ENCODE peak calls at places on chromosomes 1 and 21, in seven cellular contexts. G is RWPE1, X is choroid plexus epithelial cell, N is nephron progenitor cell, W is left lung, O is GM06990, B is HL-60. S is an unnamed sample.

GRCh38 chr1:179030130-179030529 is 4.4 kb downstream of the FAM20B start:
- DNase-seq in N (no peak), W (no peak), X (no peak), G (no peak), O (no peak), B (no peak), S (no peak)

GRCh38 chr1:56070601-56071000 is 508.8 kb downstream of the PLPP3 start:
- DNase-seq in X (no peak), G (no peak), O (no peak), N (no peak), B (no peak), W (no peak), S (no peak)

GRCh38 chr1:31535561-31535960 is 40.8 kb upstream of the TINAGL1 start:
- DNase-seq in N (no peak), W (no peak), O (no peak), X (no peak), G (peak), B (no peak), S (no peak)

GRCh38 chr1:93692983-93693591 is 11.4 kb upstream of the BCAR3 start:
- DNase-seq in O (peak), X (peak), N (no peak), W (peak), G (peak), B (no peak), S (no peak)

GRCh38 chr1:109770331-109771095 is 6.8 kb upstream of the EPS8L3 start:
- DNase-seq in O (no peak), X (no peak), G (no peak), N (no peak), W (peak), B (no peak), S (no peak)

GRCh38 chr1:230281531-230281930 is 144.6 kb downstream of the PGBD5 start:
- DNase-seq in O (no peak), X (no peak), B (no peak), G (no peak), N (no peak), W (peak), S (no peak)

GRCh38 chr1:9753121-9753531 is 70.6 kb downstream of the CLSTN1 start:
- DNase-seq in B (no peak), W (no peak), O (no peak), X (peak), G (peak), N (no peak), S (no peak)

GRCh38 chr21:39845581-39846130 is 21.6 kb upstream of the PCP4 start:
- DNase-seq in O (no peak), G (no peak), B (no peak), X (peak), N (no peak), W (no peak), S (no peak)

GRCh38 chr1:36913016-36913415 is 121.3 kb downstream of the GRIK3 start:
- DNase-seq in G (no peak), N (no peak), O (no peak), W (no peak), B (no peak), X (no peak), S (no peak)

GRCh38 chr21:46246345-46246744 is 17.8 kb upstream of the LSS start:
- DNase-seq in G (no peak), W (no peak), O (no peak), B (no peak), X (no peak), N (no peak), S (no peak)

GRCh38 chr1:53317651-53318539 is 10.0 kb downstream of the LRP8 start:
- DNase-seq in N (no peak), W (no peak), O (no peak), G (no peak), B (peak), X (no peak), S (no peak)

GRCh38 chr1:197269053-197269452 is 1.0 kb downstream of the CRB1 start:
- DNase-seq in W (no peak), B (no peak), G (no peak), N (no peak), X (no peak), O (no peak), S (no peak)

GRCh38 chr1:208270679-208271111 is 26.5 kb upstream of the PLXNA2 start:
- DNase-seq in W (no peak), X (no peak), N (no peak), O (no peak), B (no peak), G (no peak), S (no peak)

GRCh38 chr21:32578107-32578691 is 7.1 kb downstream of the TCP10L start:
- DNase-seq in G (no peak), W (no peak), X (peak), N (peak), O (no peak), B (no peak), S (no peak)

GRCh38 chr1:151060241-151061011 is at the start of gene MLLT11:
- DNase-seq in N (peak), X (peak), B (no peak), O (peak), G (peak), W (peak), S (peak)
- TF ChIP-seq CTCF in N (no peak), X (no peak), B (no peak), O (peak), G (no peak), W (no peak), S (no peak)

GRCh38 chr1:232880354-232880753 is 70.1 kb upstream of the NTPCR start:
- DNase-seq in G (peak), X (peak), W (no peak), N (peak), O (no peak), B (peak), S (peak)
- TF ChIP-seq CTCF in G (peak), X (peak), W (no peak), N (peak), O (peak), B (peak), S (peak)

GRCh38 chr1:2165636-2166035 is 28.9 kb downstream of the FAAP20 start:
- DNase-seq in W (no peak), G (no peak), B (no peak), X (no peak), O (no peak), N (no peak), S (no peak)
- TF ChIP-seq CTCF in W (no peak), G (no peak), B (no peak), X (no peak), O (no peak), N (no peak), S (no peak)

GRCh38 chr1:10765734-10766478 is 30.5 kb downstream of the CASZ1 start:
- DNase-seq in W (no peak), G (peak), N (no peak), X (no peak), O (no peak), B (no peak), S (no peak)
- TF ChIP-seq CTCF in W (no peak), G (no peak), N (no peak), X (no peak), O (no peak), B (no peak), S (no peak)

DNA sequence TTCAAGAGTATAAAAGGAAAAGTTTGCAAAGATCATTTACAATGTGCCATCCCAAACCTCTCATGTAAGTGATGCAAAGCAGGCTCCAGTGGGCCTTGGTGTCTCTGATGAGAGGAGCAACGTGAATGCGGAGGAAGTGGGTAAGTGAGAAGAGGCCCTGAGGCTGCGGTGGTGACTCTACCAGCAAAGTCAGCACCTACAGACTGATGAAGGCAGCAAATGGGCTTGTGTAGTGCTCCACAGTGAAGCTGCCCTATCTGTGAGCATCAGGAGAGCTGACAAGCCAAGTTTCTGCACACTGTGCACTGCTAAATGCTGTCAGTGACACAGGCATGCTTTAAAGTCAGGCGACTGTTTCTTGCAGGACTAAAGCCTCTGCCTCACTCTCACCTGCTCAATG is 15.6 kb upstream of the RAP1A start:
- DNase-seq in B (peak), W (no peak), G (no peak), O (peak), X (no peak), N (no peak), S (no peak)
- TF ChIP-seq CTCF in B (no peak), W (no peak), G (no peak), O (no peak), X (no peak), N (no peak), S (no peak)

DNA sequence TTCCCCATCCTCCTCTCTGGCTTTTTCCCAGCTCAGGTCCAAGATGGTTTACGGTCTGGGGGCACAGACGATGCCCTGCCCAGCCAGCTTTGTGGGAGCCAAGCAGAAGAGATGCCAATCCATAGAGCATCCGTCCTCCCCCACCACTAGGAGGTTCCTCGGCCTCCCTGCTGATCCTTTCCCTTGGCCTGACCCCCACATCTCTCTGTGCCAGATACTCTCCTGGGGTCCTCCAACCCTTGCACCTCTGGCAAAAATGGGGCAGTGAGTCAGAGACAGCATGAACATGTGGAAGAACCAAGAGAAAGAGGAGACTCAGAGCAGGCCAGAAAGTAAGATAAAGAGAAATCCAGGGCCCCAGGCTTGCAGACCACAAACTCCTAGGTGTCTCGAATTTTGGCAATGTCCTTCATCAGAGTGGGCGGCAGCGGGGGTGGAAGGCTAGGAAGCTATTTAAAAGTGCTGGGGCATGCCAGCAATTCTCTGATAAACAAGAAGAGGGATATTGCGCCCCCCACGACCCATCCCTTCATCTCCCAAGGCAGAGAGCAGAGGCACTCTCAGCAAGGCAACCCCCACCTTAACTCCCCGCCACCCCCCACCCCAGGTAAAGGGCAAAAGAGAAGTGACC is 11.4 kb downstream of the BLACAT1 start:
- DNase-seq in N (no peak), G (no peak), O (no peak), W (no peak), B (no peak), X (no peak), S (no peak)
- TF ChIP-seq CTCF in N (no peak), G (no peak), O (no peak), W (no peak), B (no peak), X (peak), S (no peak)

GRCh38 chr1:46188295-46189030 is 9.8 kb downstream of the POMGNT1 start:
- DNase-seq in G (peak), B (no peak), O (no peak), X (no peak), N (no peak), W (no peak), S (no peak)
- TF ChIP-seq CTCF in G (no peak), B (no peak), O (no peak), X (peak), N (no peak), W (no peak), S (peak)

GRCh38 chr1:16900771-16901170 is 5.0 kb downstream of the RNU1-2 start:
- DNase-seq in N (no peak), X (peak), O (no peak), B (no peak), G (no peak), W (no peak), S (no peak)
- TF ChIP-seq CTCF in N (peak), X (peak), O (peak), B (no peak), G (no peak), W (no peak), S (peak)

GRCh38 chr1:204280562-204280961 is 66.8 kb upstream of the GOLT1A start:
- DNase-seq in W (no peak), X (no peak), N (no peak), O (no peak), B (no peak), G (no peak), S (no peak)
- TF ChIP-seq CTCF in W (no peak), X (no peak), N (no peak), O (no peak), B (no peak), G (no peak), S (no peak)

S was measured in neural crest cell.